ENCODE peak calls at places on chromosome 13, in nine cellular contexts. P, C, D, W, E, O, R, Z and N are unnamed samples.

GRCh38 chr13:89393758-89394157 is 1722.6 kb downstream of the SLITRK5 start:
- DNase-seq in P (no peak), C (no peak), D (peak), W (no peak), E (no peak), O (no peak), R (peak), Z (no peak), N (no peak)

GRCh38 chr13:36129539-36129938 is 1.6 kb downstream of the DCLK1 start:
- DNase-seq in P (no peak), C (no peak), D (no peak), W (no peak), E (no peak), O (peak), R (no peak), Z (no peak), N (no peak)

GRCh38 chr13:103140001-103140671 is 73.9 kb upstream of the SLC10A2 start:
- DNase-seq in P (no peak), C (no peak), D (peak), W (no peak), E (peak), O (peak), R (no peak), Z (no peak), N (no peak)

GRCh38 chr13:96091164-96091931 is 1.4 kb downstream of the HS6ST3 start:
- DNase-seq in P (peak), C (no peak), D (peak), W (no peak), E (no peak), O (peak), R (no peak), Z (no peak), N (no peak)

GRCh38 chr13:51297556-51297955 is 41.9 kb upstream of the SERPINE3 start:
- DNase-seq in P (no peak), C (no peak), D (no peak), W (no peak), E (no peak), O (peak), R (no peak), Z (no peak), N (no peak)

GRCh38 chr13:39505151-39505550 is 97.8 kb downstream of the LHFPL6 start:
- DNase-seq in P (no peak), C (no peak), D (no peak), W (no peak), E (no peak), O (no peak), R (no peak), Z (no peak), N (no peak)

GRCh38 chr13:66537417-66537816 is 692.7 kb downstream of the PCDH9 start:
- DNase-seq in P (no peak), C (no peak), D (no peak), W (no peak), E (no peak), O (no peak), R (no peak), Z (no peak), N (no peak)

GRCh38 chr13:113239986-113240385 is 30.6 kb downstream of the CUL4A start:
- DNase-seq in P (no peak), C (no peak), D (no peak), W (no peak), E (no peak), O (no peak), R (no peak), Z (no peak), N (no peak)

GRCh38 chr13:113009743-113010509 is 40.9 kb downstream of the MCF2L start:
- DNase-seq in P (no peak), C (no peak), D (no peak), W (no peak), E (no peak), O (peak), R (no peak), Z (no peak), N (no peak)

GRCh38 chr13:40383132-40383531 is 283.3 kb downstream of the FOXO1 start:
- DNase-seq in P (no peak), C (no peak), D (no peak), W (no peak), E (no peak), O (no peak), R (no peak), Z (no peak), N (no peak)